ENCODE peak calls at places on chromosome 4, in ten cellular contexts. One of them, this sample, is unnamed.

GRCh38 chr4:57504139-57504538 is 394.0 kb upstream of the IGFBP7 start:
- DNase-seq in aorta: no peak
- DNase-seq in OCI-LY7: no peak
- DNase-seq in esophagus muscularis mucosa: no peak
- DNase-seq in CD8-positive, alpha-beta memory T cell: no peak
- DNase-seq in RWPE1: no peak
- DNase-seq in sigmoid colon: no peak
- DNase-seq in right lobe of liver: no peak
- DNase-seq in K562: no peak
- DNase-seq in keratinocyte: no peak
- DNase-seq in this sample: no peak

GRCh38 chr4:80184053-80184790 is 13.1 kb upstream of the PRDM8 start:
- DNase-seq in aorta: peak
- DNase-seq in OCI-LY7: peak
- DNase-seq in esophagus muscularis mucosa: no peak
- DNase-seq in CD8-positive, alpha-beta memory T cell: peak
- DNase-seq in RWPE1: peak
- DNase-seq in sigmoid colon: peak
- DNase-seq in right lobe of liver: peak
- DNase-seq in K562: no peak
- DNase-seq in keratinocyte: no peak
- DNase-seq in this sample: peak

GRCh38 chr4:15717126-15717525 is 14.3 kb downstream of the BST1 start:
- DNase-seq in aorta: no peak
- DNase-seq in OCI-LY7: no peak
- DNase-seq in esophagus muscularis mucosa: no peak
- DNase-seq in CD8-positive, alpha-beta memory T cell: no peak
- DNase-seq in RWPE1: no peak
- DNase-seq in sigmoid colon: no peak
- DNase-seq in right lobe of liver: no peak
- DNase-seq in K562: no peak
- DNase-seq in keratinocyte: no peak
- DNase-seq in this sample: no peak

GRCh38 chr4:118279920-118280432 is 72.8 kb downstream of the PRSS12 start:
- DNase-seq in aorta: no peak
- DNase-seq in OCI-LY7: peak
- DNase-seq in esophagus muscularis mucosa: no peak
- DNase-seq in CD8-positive, alpha-beta memory T cell: no peak
- DNase-seq in RWPE1: no peak
- DNase-seq in sigmoid colon: no peak
- DNase-seq in right lobe of liver: no peak
- DNase-seq in K562: no peak
- DNase-seq in keratinocyte: no peak
- DNase-seq in this sample: no peak

GRCh38 chr4:143489116-143489515 is 24.4 kb upstream of the SMARCA5 start:
- DNase-seq in aorta: no peak
- DNase-seq in OCI-LY7: no peak
- DNase-seq in esophagus muscularis mucosa: no peak
- DNase-seq in CD8-positive, alpha-beta memory T cell: no peak
- DNase-seq in RWPE1: no peak
- DNase-seq in sigmoid colon: no peak
- DNase-seq in right lobe of liver: no peak
- DNase-seq in K562: no peak
- DNase-seq in keratinocyte: no peak
- DNase-seq in this sample: no peak

GRCh38 chr4:41814565-41814964 is 66.0 kb upstream of the PHOX2B start:
- DNase-seq in aorta: no peak
- DNase-seq in OCI-LY7: no peak
- DNase-seq in esophagus muscularis mucosa: no peak
- DNase-seq in CD8-positive, alpha-beta memory T cell: no peak
- DNase-seq in RWPE1: peak
- DNase-seq in sigmoid colon: no peak
- DNase-seq in right lobe of liver: peak
- DNase-seq in K562: no peak
- DNase-seq in keratinocyte: no peak
- DNase-seq in this sample: no peak

GRCh38 chr4:146814736-146815135 is 130.9 kb downstream of the TTC29 start:
- DNase-seq in aorta: no peak
- DNase-seq in OCI-LY7: no peak
- DNase-seq in esophagus muscularis mucosa: no peak
- DNase-seq in CD8-positive, alpha-beta memory T cell: no peak
- DNase-seq in RWPE1: no peak
- DNase-seq in sigmoid colon: no peak
- DNase-seq in right lobe of liver: no peak
- DNase-seq in K562: no peak
- DNase-seq in keratinocyte: no peak
- DNase-seq in this sample: no peak

GRCh38 chr4:113540859-113541258 is 220.7 kb downstream of the CAMK2D start:
- DNase-seq in aorta: no peak
- DNase-seq in OCI-LY7: no peak
- DNase-seq in esophagus muscularis mucosa: no peak
- DNase-seq in CD8-positive, alpha-beta memory T cell: no peak
- DNase-seq in RWPE1: no peak
- DNase-seq in sigmoid colon: no peak
- DNase-seq in right lobe of liver: no peak
- DNase-seq in K562: no peak
- DNase-seq in keratinocyte: no peak
- DNase-seq in this sample: no peak

GRCh38 chr4:156803056-156803455 is 168.5 kb downstream of the PDGFC start:
- DNase-seq in aorta: no peak
- DNase-seq in OCI-LY7: no peak
- DNase-seq in esophagus muscularis mucosa: no peak
- DNase-seq in CD8-positive, alpha-beta memory T cell: no peak
- DNase-seq in RWPE1: no peak
- DNase-seq in sigmoid colon: no peak
- DNase-seq in right lobe of liver: no peak
- DNase-seq in K562: no peak
- DNase-seq in keratinocyte: no peak
- DNase-seq in this sample: no peak

GRCh38 chr4:4504783-4505182 is 37.1 kb downstream of the STX18 start:
- DNase-seq in aorta: no peak
- DNase-seq in OCI-LY7: no peak
- DNase-seq in esophagus muscularis mucosa: no peak
- DNase-seq in CD8-positive, alpha-beta memory T cell: no peak
- DNase-seq in RWPE1: no peak
- DNase-seq in sigmoid colon: no peak
- DNase-seq in right lobe of liver: no peak
- DNase-seq in K562: no peak
- DNase-seq in keratinocyte: no peak
- DNase-seq in this sample: no peak

GRCh38 chr4:84968936-84969335 is 2.4 kb upstream of the WDFY3 start:
- DNase-seq in aorta: no peak
- DNase-seq in OCI-LY7: no peak
- DNase-seq in esophagus muscularis mucosa: no peak
- DNase-seq in CD8-positive, alpha-beta memory T cell: no peak
- DNase-seq in RWPE1: no peak
- DNase-seq in sigmoid colon: no peak
- DNase-seq in right lobe of liver: no peak
- DNase-seq in K562: no peak
- DNase-seq in keratinocyte: no peak
- DNase-seq in this sample: no peak

GRCh38 chr4:167234388-167234881 is at the start of gene SPOCK3:
- DNase-seq in aorta: peak
- DNase-seq in OCI-LY7: no peak
- DNase-seq in esophagus muscularis mucosa: no peak
- DNase-seq in CD8-positive, alpha-beta memory T cell: no peak
- DNase-seq in RWPE1: peak
- DNase-seq in sigmoid colon: no peak
- DNase-seq in right lobe of liver: no peak
- DNase-seq in K562: no peak
- DNase-seq in keratinocyte: no peak
- DNase-seq in this sample: peak

DNA sequence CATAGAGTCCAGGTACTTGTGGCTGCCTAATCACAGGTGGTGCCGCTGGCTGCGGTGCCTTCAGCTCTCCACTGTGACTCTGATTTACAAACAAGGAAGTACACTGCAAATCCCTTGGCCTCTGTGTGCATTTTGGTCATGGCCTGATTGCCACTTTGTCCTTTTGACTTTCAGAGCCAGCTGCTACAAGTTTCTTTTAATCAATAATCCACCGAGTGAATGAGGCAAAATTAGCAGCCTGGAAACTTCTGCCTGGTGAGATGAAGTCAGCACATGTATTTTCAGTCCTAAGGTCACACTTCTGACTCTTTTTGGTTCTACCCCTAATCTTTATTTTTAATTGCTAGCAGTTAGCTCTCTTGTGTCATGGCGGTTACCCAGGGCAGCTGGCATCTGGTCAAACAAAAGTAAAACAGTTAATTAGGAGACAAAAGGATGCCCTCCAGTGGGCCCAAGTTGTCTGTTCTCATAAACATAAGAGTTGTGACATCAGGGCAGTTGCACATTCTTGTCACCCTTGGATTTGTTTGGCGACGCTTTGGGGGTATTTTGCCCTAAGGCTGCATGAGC is 62.3 kb upstream of the LNX1 start:
- DNase-seq in aorta: no peak
- DNase-seq in OCI-LY7: peak
- DNase-seq in esophagus muscularis mucosa: no peak
- DNase-seq in CD8-positive, alpha-beta memory T cell: no peak
- DNase-seq in RWPE1: no peak
- DNase-seq in sigmoid colon: no peak
- DNase-seq in right lobe of liver: peak
- DNase-seq in K562: no peak
- DNase-seq in keratinocyte: no peak
- DNase-seq in this sample: no peak
- H3K27ac ChIP-seq in aorta: no peak
- H3K27ac ChIP-seq in OCI-LY7: no peak
- H3K27ac ChIP-seq in esophagus muscularis mucosa: no peak
- H3K27ac ChIP-seq in CD8-positive, alpha-beta memory T cell: no peak
- H3K27ac ChIP-seq in RWPE1: no peak
- H3K27ac ChIP-seq in sigmoid colon: peak
- H3K27ac ChIP-seq in right lobe of liver: peak
- H3K27ac ChIP-seq in K562: no peak
- H3K27ac ChIP-seq in keratinocyte: no peak
- H3K27ac ChIP-seq in this sample: no peak

DNA sequence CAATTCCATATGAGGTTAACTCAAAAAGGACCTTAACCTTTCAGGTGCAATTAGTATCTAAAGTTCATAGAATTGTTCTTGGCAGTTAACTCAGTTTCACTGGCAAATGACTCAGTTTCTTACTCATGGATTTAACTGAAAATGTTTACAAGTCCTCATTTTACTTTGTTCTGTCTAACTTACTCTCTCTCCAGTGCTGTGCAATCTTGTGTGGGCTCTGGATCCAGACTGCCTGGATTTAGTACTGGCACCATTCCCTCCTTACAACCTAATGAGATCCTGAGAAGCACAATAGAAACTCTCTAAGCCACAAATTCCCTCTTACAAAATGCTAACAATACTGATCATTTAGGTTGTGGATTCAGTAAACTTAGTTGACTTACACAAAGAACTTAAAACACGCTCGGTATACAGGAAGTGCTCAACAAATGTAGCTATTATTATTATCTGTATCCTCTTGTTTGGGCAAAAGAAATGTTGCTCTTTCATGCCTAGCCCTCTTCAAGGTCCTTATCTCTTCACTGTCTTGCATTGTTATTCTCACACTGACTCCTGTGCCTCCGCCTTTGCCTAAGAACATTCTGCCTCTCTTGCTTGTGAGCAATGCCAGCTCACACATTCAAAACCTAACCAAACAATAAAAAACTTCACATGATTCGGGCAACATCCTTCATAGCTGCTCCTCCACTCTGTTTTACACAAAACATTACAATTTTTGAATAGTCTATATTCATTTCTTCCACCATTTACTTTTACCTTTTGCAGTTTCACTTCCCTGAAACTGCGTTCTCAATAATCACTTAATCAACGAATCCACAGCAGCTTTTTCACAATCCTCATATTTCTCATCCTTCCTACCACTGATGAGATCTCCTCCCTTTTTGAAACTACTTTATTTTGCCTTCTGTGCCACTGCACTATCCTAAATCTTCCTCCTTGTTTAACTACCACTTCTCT is 91.8 kb downstream of the PDE5A start:
- DNase-seq in aorta: no peak
- DNase-seq in OCI-LY7: no peak
- DNase-seq in esophagus muscularis mucosa: no peak
- DNase-seq in CD8-positive, alpha-beta memory T cell: no peak
- DNase-seq in RWPE1: no peak
- DNase-seq in sigmoid colon: no peak
- DNase-seq in right lobe of liver: no peak
- DNase-seq in K562: no peak
- DNase-seq in keratinocyte: no peak
- DNase-seq in this sample: no peak
- H3K27ac ChIP-seq in aorta: peak
- H3K27ac ChIP-seq in OCI-LY7: no peak
- H3K27ac ChIP-seq in esophagus muscularis mucosa: peak
- H3K27ac ChIP-seq in CD8-positive, alpha-beta memory T cell: no peak
- H3K27ac ChIP-seq in RWPE1: no peak
- H3K27ac ChIP-seq in sigmoid colon: peak
- H3K27ac ChIP-seq in right lobe of liver: no peak
- H3K27ac ChIP-seq in K562: no peak
- H3K27ac ChIP-seq in keratinocyte: no peak
- H3K27ac ChIP-seq in this sample: no peak

DNA sequence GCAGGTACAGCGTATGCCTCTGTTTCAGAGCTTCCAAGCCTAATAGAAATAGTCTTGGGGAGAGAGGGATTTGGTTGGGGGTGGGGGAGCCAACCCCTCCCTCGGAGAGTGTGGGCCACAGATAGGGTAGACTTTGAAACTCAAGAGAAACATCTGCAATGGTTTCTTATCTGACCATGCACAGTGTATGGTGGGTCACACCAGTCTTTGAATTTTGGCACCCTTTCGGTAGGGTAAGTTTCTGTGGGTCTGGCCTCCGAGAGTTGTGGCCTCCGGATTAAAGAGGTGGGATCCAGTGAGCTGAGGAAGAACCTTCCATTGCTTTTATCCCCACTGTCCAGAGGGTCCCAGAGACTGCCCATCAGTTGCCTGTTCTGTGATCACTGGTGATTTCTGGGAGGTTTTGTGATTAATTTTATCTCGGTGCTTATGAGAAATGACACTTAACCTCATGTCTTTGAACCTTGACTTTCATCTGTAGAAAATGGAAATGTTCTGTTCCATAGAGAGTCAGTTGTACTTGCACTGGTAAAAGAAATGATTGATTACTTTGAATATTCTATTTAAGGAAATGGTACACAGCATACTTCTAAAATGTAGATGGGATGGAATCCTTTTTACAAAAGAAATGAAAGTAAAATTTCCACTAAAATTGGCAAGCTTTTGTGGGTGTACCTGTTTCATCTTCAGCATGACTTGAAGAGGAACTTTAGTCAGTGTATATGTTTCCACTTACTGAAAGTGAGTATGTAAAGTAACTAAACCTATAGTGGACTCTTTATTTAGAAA is 62.7 kb downstream of the TMEM131L start:
- DNase-seq in aorta: no peak
- DNase-seq in OCI-LY7: no peak
- DNase-seq in esophagus muscularis mucosa: peak
- DNase-seq in CD8-positive, alpha-beta memory T cell: no peak
- DNase-seq in RWPE1: no peak
- DNase-seq in sigmoid colon: no peak
- DNase-seq in right lobe of liver: no peak
- DNase-seq in K562: peak
- DNase-seq in keratinocyte: no peak
- DNase-seq in this sample: no peak
- H3K27ac ChIP-seq in aorta: no peak
- H3K27ac ChIP-seq in OCI-LY7: peak
- H3K27ac ChIP-seq in esophagus muscularis mucosa: no peak
- H3K27ac ChIP-seq in CD8-positive, alpha-beta memory T cell: no peak
- H3K27ac ChIP-seq in RWPE1: no peak
- H3K27ac ChIP-seq in sigmoid colon: no peak
- H3K27ac ChIP-seq in right lobe of liver: peak
- H3K27ac ChIP-seq in K562: peak
- H3K27ac ChIP-seq in keratinocyte: no peak
- H3K27ac ChIP-seq in this sample: no peak

GRCh38 chr4:183955666-183956065 is 50.6 kb downstream of the STOX2 start:
- DNase-seq in aorta: no peak
- DNase-seq in OCI-LY7: no peak
- DNase-seq in esophagus muscularis mucosa: no peak
- DNase-seq in CD8-positive, alpha-beta memory T cell: no peak
- DNase-seq in RWPE1: no peak
- DNase-seq in sigmoid colon: no peak
- DNase-seq in right lobe of liver: no peak
- DNase-seq in K562: no peak
- DNase-seq in keratinocyte: no peak
- DNase-seq in this sample: no peak
- H3K27ac ChIP-seq in aorta: no peak
- H3K27ac ChIP-seq in OCI-LY7: no peak
- H3K27ac ChIP-seq in esophagus muscularis mucosa: no peak
- H3K27ac ChIP-seq in CD8-positive, alpha-beta memory T cell: no peak
- H3K27ac ChIP-seq in RWPE1: no peak
- H3K27ac ChIP-seq in sigmoid colon: no peak
- H3K27ac ChIP-seq in right lobe of liver: no peak
- H3K27ac ChIP-seq in K562: no peak
- H3K27ac ChIP-seq in keratinocyte: no peak
- H3K27ac ChIP-seq in this sample: no peak